ENCODE peak calls at places on chromosomes 2 and 18, in five cellular contexts. W is stomach, S is A549, Y is adrenal gland, Q is sigmoid colon. H is an unnamed sample.

GRCh38 chr18:9400197-9400596 is 65.6 kb downstream of the TWSG1 start:
- DNase-seq in W (no peak), S (no peak), Y (no peak), Q (no peak), H (no peak)

GRCh38 chr18:10936211-10937053 is 212.9 kb downstream of the PIEZO2 start:
- DNase-seq in W (no peak), S (no peak), Y (no peak), Q (no peak), H (no peak)

GRCh38 chr2:234500394-234501006 is 3.6 kb upstream of the ARL4C start:
- DNase-seq in W (peak; percentile 60), S (no peak), Y (peak; percentile 39), Q (no peak), H (peak; percentile 66)

GRCh38 chr18:72410399-72410798 is 133.7 kb downstream of the CBLN2 start:
- DNase-seq in W (no peak), S (no peak), Y (no peak), Q (no peak), H (no peak)

GRCh38 chr2:160478660-160479059 is 14.9 kb downstream of the RBMS1 start:
- DNase-seq in W (no peak), S (no peak), Y (no peak), Q (no peak), H (no peak)

GRCh38 chr18:72458256-72458655 is 85.9 kb downstream of the CBLN2 start:
- DNase-seq in W (no peak), S (no peak), Y (no peak), Q (no peak), H (no peak)

GRCh38 chr2:40103163-40103562 is 324.1 kb upstream of the THUMPD2 start:
- DNase-seq in W (no peak), S (no peak), Y (no peak), Q (no peak), H (no peak)

GRCh38 chr2:226418521-226418920 is 381.1 kb downstream of the IRS1 start:
- DNase-seq in W (no peak), S (no peak), Y (no peak), Q (no peak), H (no peak)

GRCh38 chr2:72539145-72539552 is 286.7 kb downstream of the EXOC6B start:
- DNase-seq in W (no peak), S (no peak), Y (no peak), Q (no peak), H (no peak)

GRCh38 chr2:18915227-18915626 is 325.9 kb upstream of the NT5C1B start:
- DNase-seq in W (no peak), S (no peak), Y (no peak), Q (no peak), H (no peak)

GRCh38 chr18:78086931-78087330 is 837.3 kb downstream of the GALR1 start:
- DNase-seq in W (no peak), S (no peak), Y (no peak), Q (no peak), H (no peak)

GRCh38 chr2:18752667-18753422 is 163.5 kb upstream of the NT5C1B start:
- DNase-seq in W (no peak), S (no peak), Y (no peak), Q (no peak), H (no peak)

GRCh38 chr2:207711750-207712487 is 479 bp downstream of the CCNYL1 start:
- DNase-seq in W (peak; percentile 68), S (peak; percentile 50), Y (peak; percentile 65), Q (peak; percentile 77), H (peak; percentile 70)

GRCh38 chr2:191274404-191274803 is 29.2 kb downstream of the MYO1B start:
- DNase-seq in W (no peak), S (no peak), Y (no peak), Q (no peak), H (no peak)

GRCh38 chr2:16425462-16426336 is 239.9 kb downstream of the CYRIA start:
- DNase-seq in W (peak; percentile 87), S (peak; percentile 10), Y (no peak), Q (no peak), H (peak; percentile 46)

GRCh38 chr2:208552943-208553342 is 146.4 kb downstream of the PTH2R start:
- DNase-seq in W (no peak), S (no peak), Y (no peak), Q (no peak), H (no peak)

GRCh38 chr2:157262248-157262647 is 4.7 kb downstream of the GALNT5 start:
- DNase-seq in W (no peak), S (no peak), Y (no peak), Q (no peak), H (no peak)

GRCh38 chr2:157261199-157261782 is 3.8 kb downstream of the GALNT5 start:
- DNase-seq in W (peak; percentile 58), S (peak; percentile 70), Y (peak; percentile 13), Q (no peak), H (peak; percentile 68)

GRCh38 chr2:157258520-157259326 is 1.2 kb downstream of the GALNT5 start:
- DNase-seq in W (peak; percentile 39), S (no peak), Y (no peak), Q (no peak), H (peak; percentile 43)

GRCh38 chr2:157257312-157258252 is at the start of gene GALNT5:
- DNase-seq in W (peak; percentile 27), S (peak; percentile 3), Y (peak; percentile 27), Q (no peak), H (peak; percentile 28)

GRCh38 chr2:157260403-157261198 is 3.1 kb downstream of the GALNT5 start:
- DNase-seq in W (no peak), S (no peak), Y (no peak), Q (no peak), H (no peak)
- H3K4me3 ChIP-seq in W (peak overlapping the region; percentile 6), S (no peak overlapping the region), Y (no peak overlapping the region), Q (no peak overlapping the region), H (peak overlapping the region; percentile 46)

GRCh38 chr2:96342085-96342484 is 6.5 kb downstream of the NCAPH start:
- DNase-seq in W (no peak), S (peak; percentile 56), Y (peak; percentile 56), Q (no peak), H (no peak)
- H3K27ac ChIP-seq in W (no peak overlapping the region), S (peak overlapping the region; percentile 69), Y (peak overlapping the region; percentile 6), Q (no peak overlapping the region), H (no peak overlapping the region)

GRCh38 chr2:26455801-26456700 is 21.9 kb downstream of the OTOF start:
- DNase-seq in W (peak; percentile 41), S (no peak), Y (no peak), Q (peak; percentile 70), H (no peak)
- TF ChIP-seq POLR2A in W (no peak), S (no peak), Y (no peak), Q (no peak), H (no peak)

GRCh38 chr2:70113396-70114100 is 26.3 kb downstream of the PCBP1 start:
- DNase-seq in W (no peak), S (no peak), Y (peak; percentile 2), Q (no peak), H (no peak)

GRCh38 chr2:70116936-70117554 is 29.8 kb downstream of the PCBP1 start:
- DNase-seq in W (no peak), S (no peak), Y (no peak), Q (no peak), H (no peak)

GRCh38 chr2:70118798-70119454 is 31.6 kb downstream of the PCBP1 start:
- DNase-seq in W (no peak), S (no peak), Y (no peak), Q (no peak), H (no peak)

GRCh38 chr2:70111752-70112591 is 24.7 kb downstream of the PCBP1 start:
- DNase-seq in W (no peak), S (no peak), Y (peak; percentile 6), Q (peak; percentile 33), H (no peak)

GRCh38 chr2:70115646-70116442 is 28.6 kb downstream of the PCBP1 start:
- DNase-seq in W (no peak), S (no peak), Y (peak; percentile 28), Q (no peak), H (no peak)
- H3K4me3 ChIP-seq in W (no peak overlapping the region), S (no peak overlapping the region), Y (no peak overlapping the region), Q (no peak overlapping the region), H (no peak overlapping the region)

DNA sequence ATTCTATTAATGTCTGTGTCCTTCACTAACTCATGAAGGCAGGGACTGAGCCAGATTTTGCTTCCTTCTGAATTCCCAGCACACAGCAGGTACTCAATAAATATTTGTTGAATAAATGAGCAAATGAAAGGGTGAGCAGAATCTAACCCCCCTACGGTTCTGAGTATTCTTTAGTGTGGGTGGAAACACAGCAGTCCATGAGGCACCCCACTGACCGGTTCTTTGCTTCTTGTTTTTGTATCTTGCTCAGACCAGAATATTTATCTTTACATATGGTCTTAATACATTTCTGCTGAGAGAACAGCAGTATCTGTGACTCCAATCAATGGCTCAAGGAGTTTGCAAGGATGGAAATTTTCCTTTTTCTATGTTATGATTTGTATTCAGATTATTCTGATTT is 506.4 kb upstream of the TNP1 start:
- DNase-seq in W (no peak), S (no peak), Y (no peak), Q (no peak), H (no peak)
- H3K27ac ChIP-seq in W (no peak overlapping the region), S (peak overlapping the region; percentile 55), Y (no peak overlapping the region), Q (peak overlapping the region; percentile 51), H (no peak overlapping the region)

GRCh38 chr2:84971799-84972790 is 1.1 kb downstream of the KCMF1 start:
- DNase-seq in W (peak; percentile 57), S (no peak), Y (peak; percentile 66), Q (peak; percentile 74), H (peak; percentile 64)
- TF ChIP-seq POLR2A in W (no peak), S (no peak), Y (no peak), Q (no peak), H (no peak)

H was measured in transverse colon.